ENCODE peak calls at places on chromosomes 7 and 10, in five cellular contexts. H, Z, W, V and M are unnamed samples.
A peak's percentile ranks its signal among the peaks of the same experiment; 100 is the strongest.

GRCh38 chr7:130210181-130210935 is 2.7 kb downstream of the SSMEM1 start:
- DNase-seq in V (no peak), W (no peak), H (no peak), Z (no peak), M (no peak)

GRCh38 chr10:132908621-132909295 is 33.6 kb downstream of the CFAP46 start:
- DNase-seq in H (no peak), Z (peak; percentile 3), W (no peak), V (no peak), M (no peak)

GRCh38 chr10:51716981-51717380 is 17.6 kb upstream of the CSTF2T start:
- DNase-seq in H (no peak), Z (no peak), W (no peak), V (no peak), M (no peak)

GRCh38 chr7:33814958-33815735 is 90.2 kb upstream of the BMPER start:
- DNase-seq in Z (no peak), V (no peak), H (no peak), W (no peak), M (no peak)

GRCh38 chr10:125414998-125415397 is 254.6 kb upstream of the CTBP2 start:
- DNase-seq in H (no peak), Z (no peak), V (no peak), W (no peak), M (no peak)

GRCh38 chr10:131044379-131044778 is 267.1 kb downstream of the TCERG1L start:
- DNase-seq in V (no peak), Z (no peak), H (no peak), W (no peak), M (no peak)

GRCh38 chr7:29780346-29780745 is 26.0 kb upstream of the WIPF3 start:
- DNase-seq in Z (no peak), V (no peak), W (no peak), H (no peak), M (no peak)

GRCh38 chr10:114638874-114639625 is 19.0 kb downstream of the ABLIM1 start:
- DNase-seq in H (no peak), V (no peak), Z (no peak), W (no peak), M (no peak)

GRCh38 chr7:82156938-82157337 is 286.6 kb downstream of the CACNA2D1 start:
- DNase-seq in Z (no peak), W (no peak), H (no peak), V (no peak), M (no peak)

GRCh38 chr10:73644015-73644743 is 2.9 kb upstream of the MYOZ1 start:
- DNase-seq in W (no peak), H (peak; percentile 55), Z (no peak), V (peak; percentile 61), M (peak; percentile 56)

GRCh38 chr7:53110425-53110824 is 75.0 kb downstream of the POM121L12 start:
- DNase-seq in V (no peak), H (no peak), W (no peak), Z (no peak), M (no peak)

GRCh38 chr10:125389648-125390047 is 229.3 kb upstream of the CTBP2 start:
- DNase-seq in V (no peak), W (no peak), Z (no peak), H (no peak), M (no peak)